ENCODE peak calls at places on chromosomes 13 and 19, in six cellular contexts. One of them, this sample, is unnamed.

GRCh38 chr13:91133941-91134772 is 213.3 kb upstream of the MIR17HG start:
- DNase-seq in K562: peak; percentile 88
- DNase-seq in HepG2: peak; percentile 63
- DNase-seq in H1: no peak
- DNase-seq in GM12878: no peak
- DNase-seq in GM12892: no peak
- DNase-seq in this sample: no peak

GRCh38 chr19:778910-779653 is 18.2 kb upstream of the PTBP1 start:
- DNase-seq in HepG2: peak; percentile 81
- DNase-seq in GM12892: no peak
- DNase-seq in H1: no peak
- DNase-seq in GM12878: no peak
- DNase-seq in K562: no peak
- DNase-seq in this sample: no peak

GRCh38 chr19:40217027-40217810 is 965 bp downstream of the TTC9B start:
- DNase-seq in GM12892: no peak
- DNase-seq in GM12878: no peak
- DNase-seq in HepG2: no peak
- DNase-seq in H1: peak; percentile 89
- DNase-seq in K562: peak; percentile 80
- DNase-seq in this sample: no peak

GRCh38 chr19:15265214-15265613 is 33.0 kb upstream of the EPHX3 start:
- DNase-seq in H1: no peak
- DNase-seq in GM12878: no peak
- DNase-seq in GM12892: no peak
- DNase-seq in HepG2: no peak
- DNase-seq in K562: no peak
- DNase-seq in this sample: no peak

GRCh38 chr19:43420954-43421353 is 6.3 kb downstream of the TEX101 start:
- DNase-seq in GM12892: no peak
- DNase-seq in H1: no peak
- DNase-seq in HepG2: no peak
- DNase-seq in K562: no peak
- DNase-seq in GM12878: no peak
- DNase-seq in this sample: no peak

GRCh38 chr13:65063753-65064152 is 2166.4 kb downstream of the PCDH9 start:
- DNase-seq in HepG2: no peak
- DNase-seq in K562: no peak
- DNase-seq in GM12878: no peak
- DNase-seq in H1: no peak
- DNase-seq in GM12892: no peak
- DNase-seq in this sample: no peak

GRCh38 chr19:30784850-30785459 is 412.8 kb downstream of the ZNF536 start:
- DNase-seq in GM12892: peak; percentile 24
- DNase-seq in HepG2: peak; percentile 16
- DNase-seq in H1: peak; percentile 89
- DNase-seq in K562: peak; percentile 64
- DNase-seq in GM12878: no peak
- DNase-seq in this sample: peak; percentile 50

GRCh38 chr19:46924874-46925547 is 64.2 kb downstream of the ARHGAP35 start:
- DNase-seq in GM12892: peak; percentile 34
- DNase-seq in H1: no peak
- DNase-seq in K562: peak; percentile 76
- DNase-seq in GM12878: no peak
- DNase-seq in HepG2: no peak
- DNase-seq in this sample: peak; percentile 30

GRCh38 chr13:27793377-27794074 is 1.2 kb downstream of the GSX1 start:
- DNase-seq in K562: no peak
- DNase-seq in GM12892: no peak
- DNase-seq in GM12878: no peak
- DNase-seq in HepG2: no peak
- DNase-seq in H1: peak; percentile 66
- DNase-seq in this sample: no peak

GRCh38 chr13:101267656-101268055 is 148.7 kb downstream of the NALCN start:
- DNase-seq in K562: no peak
- DNase-seq in GM12892: no peak
- DNase-seq in GM12878: no peak
- DNase-seq in H1: no peak
- DNase-seq in HepG2: no peak
- DNase-seq in this sample: no peak

GRCh38 chr13:111402441-111402840 is 82.0 kb downstream of the TEX29 start:
- DNase-seq in H1: no peak
- DNase-seq in GM12878: no peak
- DNase-seq in HepG2: no peak
- DNase-seq in K562: no peak
- DNase-seq in GM12892: no peak
- DNase-seq in this sample: no peak

GRCh38 chr13:99135591-99135990 is 65.1 kb upstream of the UBAC2 start:
- DNase-seq in GM12878: no peak
- DNase-seq in HepG2: no peak
- DNase-seq in GM12892: no peak
- DNase-seq in H1: no peak
- DNase-seq in K562: no peak
- DNase-seq in this sample: no peak

GRCh38 chr19:43667524-43668405 is 2.2 kb downstream of the PLAUR start:
- DNase-seq in GM12892: no peak
- DNase-seq in GM12878: no peak
- DNase-seq in HepG2: no peak
- DNase-seq in H1: peak; percentile 47
- DNase-seq in K562: peak; percentile 30
- DNase-seq in this sample: no peak

GRCh38 chr19:40641306-40641705 is 40.1 kb downstream of the LTBP4 start:
- DNase-seq in H1: no peak
- DNase-seq in HepG2: no peak
- DNase-seq in GM12878: no peak
- DNase-seq in K562: no peak
- DNase-seq in GM12892: no peak
- DNase-seq in this sample: no peak

GRCh38 chr13:29505950-29506349 is 89.5 kb downstream of the SLC7A1 start:
- DNase-seq in H1: no peak
- DNase-seq in K562: no peak
- DNase-seq in GM12892: no peak
- DNase-seq in GM12878: no peak
- DNase-seq in HepG2: no peak
- DNase-seq in this sample: no peak

GRCh38 chr13:110132178-110132975 is 174.6 kb downstream of the COL4A1 start:
- DNase-seq in H1: no peak
- DNase-seq in K562: no peak
- DNase-seq in GM12892: no peak
- DNase-seq in HepG2: no peak
- DNase-seq in GM12878: no peak
- DNase-seq in this sample: no peak

GRCh38 chr19:58157045-58157728 is 6.6 kb upstream of the ZNF329 start:
- DNase-seq in K562: peak; percentile 7
- DNase-seq in H1: no peak
- DNase-seq in GM12878: no peak
- DNase-seq in HepG2: no peak
- DNase-seq in GM12892: no peak
- DNase-seq in this sample: no peak

GRCh38 chr19:1855040-1855827 is 7.0 kb upstream of the REXO1 start:
- DNase-seq in GM12892: peak; percentile 86
- DNase-seq in K562: peak; percentile 94
- DNase-seq in H1: peak; percentile 89
- DNase-seq in GM12878: peak; percentile 59
- DNase-seq in HepG2: no peak
- DNase-seq in this sample: peak; percentile 78

GRCh38 chr13:33730147-33730546 is 87.8 kb upstream of the RFC3 start:
- DNase-seq in GM12892: no peak
- DNase-seq in K562: no peak
- DNase-seq in H1: no peak
- DNase-seq in HepG2: no peak
- DNase-seq in GM12878: no peak
- DNase-seq in this sample: no peak

GRCh38 chr13:51444922-51445321 is 7.9 kb downstream of the INTS6 start:
- DNase-seq in H1: no peak
- DNase-seq in GM12878: no peak
- DNase-seq in K562: no peak
- DNase-seq in GM12892: no peak
- DNase-seq in HepG2: no peak
- DNase-seq in this sample: no peak

GRCh38 chr19:1590641-1591397 is 1.8 kb downstream of the MBD3 start:
- DNase-seq in HepG2: peak; percentile 49
- DNase-seq in GM12878: no peak
- DNase-seq in GM12892: no peak
- DNase-seq in H1: no peak
- DNase-seq in K562: peak; percentile 69
- DNase-seq in this sample: no peak

GRCh38 chr19:47573076-47574026 is at the start of gene ZNF541:
- DNase-seq in HepG2: no peak
- DNase-seq in H1: no peak
- DNase-seq in K562: peak; percentile 30
- DNase-seq in GM12878: no peak
- DNase-seq in GM12892: no peak
- DNase-seq in this sample: peak; percentile 23

GRCh38 chr19:13938361-13939027 is at the start of gene PODNL1:
- DNase-seq in K562: no peak
- DNase-seq in HepG2: no peak
- DNase-seq in GM12892: no peak
- DNase-seq in GM12878: no peak
- DNase-seq in H1: no peak
- DNase-seq in this sample: no peak

GRCh38 chr13:33678906-33679657 is 138.9 kb upstream of the RFC3 start:
- DNase-seq in GM12892: peak; percentile 58
- DNase-seq in H1: no peak
- DNase-seq in GM12878: peak; percentile 98
- DNase-seq in K562: peak; percentile 38
- DNase-seq in HepG2: peak; percentile 97
- DNase-seq in this sample: peak; percentile 57

DNA sequence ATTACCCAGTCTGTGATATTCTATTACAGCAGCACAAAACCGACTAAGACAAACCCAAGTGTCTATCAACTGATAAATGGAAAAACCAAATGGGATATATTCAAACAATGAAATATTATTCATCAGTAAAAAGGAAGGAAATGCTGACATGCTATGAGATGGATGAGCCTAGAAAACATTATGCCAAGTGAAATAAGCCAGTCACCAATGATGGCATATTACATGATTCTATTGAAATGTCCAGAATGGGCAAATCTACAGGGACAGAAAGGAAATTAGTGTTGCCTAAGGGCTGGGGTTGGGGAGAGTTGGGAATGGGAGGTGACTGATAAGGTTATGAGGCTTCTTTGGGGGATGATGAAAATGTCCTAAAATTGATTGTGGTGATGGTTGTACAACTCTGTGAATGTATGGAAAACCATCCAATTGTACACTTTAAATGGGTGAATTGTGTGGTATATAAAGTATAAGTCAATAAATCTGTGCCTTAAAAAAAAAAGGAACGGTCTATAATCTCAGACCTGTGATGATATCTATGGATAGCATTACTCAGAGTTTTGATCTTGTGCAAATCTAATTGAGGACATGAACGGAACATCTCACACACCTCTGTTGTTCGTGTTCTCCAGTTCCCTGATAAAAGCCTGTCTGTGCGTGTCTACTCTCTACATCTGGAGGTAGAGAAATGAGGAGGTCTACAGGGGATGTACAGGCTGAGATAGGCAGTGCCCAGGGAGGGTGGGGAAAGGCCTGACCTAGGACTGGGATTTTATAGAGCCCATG is 49.1 kb downstream of the TNFRSF19 start:
- DNase-seq in H1: no peak
- DNase-seq in GM12878: no peak
- DNase-seq in GM12892: no peak
- DNase-seq in HepG2: no peak
- DNase-seq in K562: no peak
- DNase-seq in this sample: no peak
- TF ChIP-seq TAF1 in H1: no peak
- TF ChIP-seq TAF1 in GM12878: no peak
- TF ChIP-seq TAF1 in GM12892: no peak
- TF ChIP-seq TAF1 in HepG2: no peak
- TF ChIP-seq TAF1 in K562: no peak
- TF ChIP-seq TAF1 in this sample: no peak

GRCh38 chr19:3404324-3405260 is 38.2 kb downstream of the NFIC start:
- DNase-seq in K562: no peak
- DNase-seq in HepG2: no peak
- DNase-seq in H1: no peak
- DNase-seq in GM12878: no peak
- DNase-seq in GM12892: no peak
- DNase-seq in this sample: no peak
- TF ChIP-seq POLR2A in K562: no peak
- TF ChIP-seq POLR2A in HepG2: no peak
- TF ChIP-seq POLR2A in H1: no peak
- TF ChIP-seq POLR2A in GM12878: no peak
- TF ChIP-seq POLR2A in GM12892: no peak
- TF ChIP-seq POLR2A in this sample: no peak

DNA sequence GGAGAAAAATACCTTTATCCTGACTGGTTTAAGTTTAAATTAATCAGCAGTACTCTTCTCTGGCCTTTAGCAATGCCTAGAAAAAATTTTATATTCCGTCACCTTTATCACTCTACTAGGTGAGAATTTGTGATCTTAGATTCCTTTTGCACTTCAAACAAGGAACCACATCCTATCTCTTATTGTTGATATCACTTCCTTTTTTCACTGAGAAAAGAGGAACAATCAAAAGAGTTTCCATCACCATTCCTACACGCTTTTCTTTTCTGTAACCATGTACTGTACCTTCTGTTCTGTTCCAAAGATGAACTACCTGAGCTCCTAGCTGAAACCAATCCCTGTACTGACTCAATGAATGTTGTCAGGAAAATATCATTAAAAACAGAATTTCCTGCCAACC is 1379.0 kb upstream of the MIR17HG start:
- DNase-seq in HepG2: no peak
- DNase-seq in GM12878: no peak
- DNase-seq in K562: no peak
- DNase-seq in H1: no peak
- DNase-seq in GM12892: no peak
- DNase-seq in this sample: no peak
- TF ChIP-seq TAF1 in HepG2: no peak
- TF ChIP-seq TAF1 in GM12878: no peak
- TF ChIP-seq TAF1 in K562: no peak
- TF ChIP-seq TAF1 in H1: no peak
- TF ChIP-seq TAF1 in GM12892: no peak
- TF ChIP-seq TAF1 in this sample: no peak

DNA sequence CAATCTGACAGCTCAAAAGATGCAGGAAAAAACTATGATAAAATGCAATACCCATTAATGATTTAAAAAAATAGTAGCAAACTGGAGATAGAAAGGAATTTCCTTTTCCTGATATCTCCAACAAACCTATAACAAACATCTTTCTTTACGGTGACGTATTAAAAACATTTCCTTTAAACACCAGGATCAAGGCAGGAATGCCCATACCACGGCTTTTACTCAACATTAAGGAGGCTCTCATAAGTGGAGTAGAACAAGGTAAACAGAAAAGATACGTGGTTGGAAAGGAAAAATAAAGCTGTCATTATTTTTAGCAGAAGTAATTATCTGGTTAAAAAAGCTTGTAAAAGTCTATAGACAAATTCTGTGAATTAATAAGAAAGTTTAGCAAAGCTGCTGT is 61.1 kb downstream of the MIPEP start:
- DNase-seq in GM12892: no peak
- DNase-seq in HepG2: no peak
- DNase-seq in H1: no peak
- DNase-seq in K562: no peak
- DNase-seq in GM12878: no peak
- DNase-seq in this sample: no peak
- TF ChIP-seq POLR2A in GM12892: no peak
- TF ChIP-seq POLR2A in HepG2: no peak
- TF ChIP-seq POLR2A in H1: no peak
- TF ChIP-seq POLR2A in K562: no peak
- TF ChIP-seq POLR2A in GM12878: no peak
- TF ChIP-seq POLR2A in this sample: no peak

GRCh38 chr19:38617764-38618589 is at the start of gene MAP4K1:
- DNase-seq in GM12892: peak; percentile 78
- DNase-seq in K562: peak; percentile 34
- DNase-seq in HepG2: no peak
- DNase-seq in H1: no peak
- DNase-seq in GM12878: peak; percentile 88
- DNase-seq in this sample: peak; percentile 74
- TF ChIP-seq TAF1 in GM12892: no peak
- TF ChIP-seq TAF1 in K562: no peak
- TF ChIP-seq TAF1 in HepG2: no peak
- TF ChIP-seq TAF1 in H1: no peak
- TF ChIP-seq TAF1 in GM12878: no peak
- TF ChIP-seq TAF1 in this sample: peak; percentile 25

This sample was measured in GM12891.